ENCODE peak calls at places on chromosomes 3 and 15, in nine cellular contexts. G is NCI-H1694, S is upper lobe of left lung, K is ACHN, E is GM03348, Y is fibroblast of the conjunctiva, F is tibial artery, J is H54, O is Caco-2. P is an unnamed sample.

GRCh38 chr3:126464997-126465396 is 10.7 kb downstream of the ZXDC start:
- DNase-seq in G (no peak), S (no peak), K (no peak), E (no peak), Y (no peak), F (no peak), J (no peak), O (no peak), P (no peak)

GRCh38 chr3:190326930-190327329 is 4.7 kb upstream of the CLDN1 start:
- DNase-seq in G (no peak), S (no peak), K (no peak), E (no peak), Y (peak), F (no peak), J (no peak), O (no peak), P (no peak)

GRCh38 chr3:64221564-64222257 is 3.6 kb downstream of the PRICKLE2 start:
- DNase-seq in G (no peak), S (no peak), K (no peak), E (no peak), Y (no peak), F (no peak), J (no peak), O (no peak), P (no peak)

GRCh38 chr3:73622135-73622534 is 2.6 kb downstream of the PDZRN3 start:
- DNase-seq in G (peak), S (no peak), K (no peak), E (peak), Y (no peak), F (peak), J (no peak), O (peak), P (no peak)

GRCh38 chr3:31341130-31341529 is 191.6 kb upstream of the STT3B start:
- DNase-seq in G (no peak), S (no peak), K (no peak), E (peak), Y (no peak), F (no peak), J (no peak), O (peak), P (no peak)

GRCh38 chr3:99861216-99861615 is 43.6 kb downstream of the CMSS1 start:
- DNase-seq in G (no peak), S (no peak), K (no peak), E (no peak), Y (no peak), F (no peak), J (no peak), O (no peak), P (no peak)

GRCh38 chr15:36601497-36601932 is 22.1 kb downstream of the CDIN1 start:
- DNase-seq in G (no peak), S (no peak), K (peak), E (peak), Y (no peak), F (peak), J (peak), O (no peak), P (no peak)

GRCh38 chr15:79431636-79432344 is at the start of gene MINAR1:
- DNase-seq in G (no peak), S (peak), K (peak), E (peak), Y (no peak), F (no peak), J (peak), O (no peak), P (no peak)

GRCh38 chr15:97817266-97817890 is 143.1 kb upstream of the ARRDC4 start:
- DNase-seq in G (no peak), S (no peak), K (no peak), E (no peak), Y (no peak), F (no peak), J (no peak), O (no peak), P (no peak)

GRCh38 chr3:127439621-127440020 is 150.9 kb downstream of the TPRA1 start:
- DNase-seq in G (no peak), S (no peak), K (no peak), E (no peak), Y (no peak), F (no peak), J (no peak), O (no peak), P (no peak)

GRCh38 chr3:194058189-194058571 is 77.8 kb upstream of the HES1 start:
- DNase-seq in G (peak), S (peak), K (peak), E (peak), Y (peak), F (peak), J (no peak), O (peak), P (no peak)

GRCh38 chr3:156840826-156841689 is 14.9 kb downstream of the LEKR1 start:
- DNase-seq in G (no peak), S (no peak), K (no peak), E (no peak), Y (no peak), F (no peak), J (no peak), O (no peak), P (no peak)

GRCh38 chr3:11273945-11274344 is 1.7 kb downstream of the ATG7 start:
- DNase-seq in G (no peak), S (no peak), K (no peak), E (no peak), Y (no peak), F (peak), J (no peak), O (no peak), P (no peak)

GRCh38 chr15:28125673-28126651 is 26.8 kb upstream of the OCA2 start:
- DNase-seq in G (peak), S (no peak), K (peak), E (peak), Y (peak), F (no peak), J (no peak), O (no peak), P (no peak)

GRCh38 chr3:10273697-10274305 is 18.9 kb downstream of the GHRL start:
- DNase-seq in G (no peak), S (no peak), K (no peak), E (peak), Y (no peak), F (no peak), J (no peak), O (no peak), P (no peak)

GRCh38 chr3:67678665-67679064 is 24.3 kb upstream of the SUCLG2 start:
- DNase-seq in G (no peak), S (no peak), K (no peak), E (no peak), Y (no peak), F (no peak), J (no peak), O (no peak), P (no peak)

GRCh38 chr15:68612979-68613740 is 34.4 kb downstream of the CORO2B start:
- DNase-seq in G (no peak), S (no peak), K (no peak), E (no peak), Y (no peak), F (no peak), J (no peak), O (no peak), P (no peak)

GRCh38 chr3:60610441-60611112 is 640.7 kb downstream of the FHIT start:
- DNase-seq in G (no peak), S (no peak), K (no peak), E (peak), Y (peak), F (peak), J (peak), O (no peak), P (no peak)

GRCh38 chr3:134334901-134335280 is 39.4 kb downstream of the AMOTL2 start:
- DNase-seq in G (no peak), S (no peak), K (no peak), E (no peak), Y (no peak), F (no peak), J (no peak), O (peak), P (peak)

GRCh38 chr15:39586387-39587171 is 5.7 kb downstream of the THBS1 start:
- DNase-seq in G (no peak), S (no peak), K (peak), E (no peak), Y (peak), F (no peak), J (no peak), O (no peak), P (no peak)

GRCh38 chr3:134606033-134607025 is 44.5 kb downstream of the KY start:
- DNase-seq in G (no peak), S (no peak), K (no peak), E (no peak), Y (no peak), F (no peak), J (no peak), O (no peak), P (no peak)

GRCh38 chr3:133089906-133090305 is 51.7 kb downstream of the TMEM108 start:
- DNase-seq in G (no peak), S (no peak), K (no peak), E (no peak), Y (no peak), F (no peak), J (no peak), O (no peak), P (no peak)

GRCh38 chr15:92053727-92054316 is 200.3 kb downstream of the SLCO3A1 start:
- DNase-seq in G (no peak), S (no peak), K (no peak), E (no peak), Y (no peak), F (no peak), J (no peak), O (no peak), P (no peak)

GRCh38 chr3:33993631-33994030 is 195.2 kb downstream of the PDCD6IP start:
- DNase-seq in G (no peak), S (no peak), K (no peak), E (no peak), Y (no peak), F (no peak), J (no peak), O (no peak), P (no peak)

GRCh38 chr3:186002884-186003472 is 65.2 kb upstream of the TRA2B start:
- DNase-seq in G (no peak), S (no peak), K (peak), E (no peak), Y (no peak), F (no peak), J (no peak), O (no peak), P (no peak)

GRCh38 chr15:66774001-66774814 is 72.2 kb downstream of the SMAD6 start:
- DNase-seq in G (peak), S (peak), K (peak), E (peak), Y (peak), F (peak), J (peak), O (peak), P (peak)

GRCh38 chr3:150133293-150133692 is 162.6 kb upstream of the PFN2 start:
- DNase-seq in G (no peak), S (no peak), K (no peak), E (no peak), Y (no peak), F (no peak), J (no peak), O (no peak), P (no peak)

P was measured in PC-9.